ENCODE peak calls at places on chromosome 14, in six cellular contexts. V is activated naive CD8-positive, alpha-beta T cell treated with anti-CD3 and anti-CD28 coated beads for 36 hours; W is Peyer's patch; P is adipocyte; E is Jurkat, Clone E6-1; H is NCI-H2171 treated with DMSO at 0.1 percent for 48 hours. F is an unnamed sample.

GRCh38 chr14:28676481-28676880 is 90.1 kb upstream of the FOXG1 start:
- DNase-seq in V (no peak), W (no peak), P (peak), E (no peak), H (no peak), F (no peak)

GRCh38 chr14:81710232-81710845 is 176.7 kb upstream of the SEL1L start:
- DNase-seq in V (no peak), W (no peak), P (peak), E (peak), H (peak), F (peak)

GRCh38 chr14:102088012-102088792 is 1.4 kb upstream of the HSP90AA1 start:
- DNase-seq in V (peak), W (peak), P (no peak), E (peak), H (no peak), F (peak)

GRCh38 chr14:74429221-74429691 is 3.2 kb upstream of the SYNDIG1L start:
- DNase-seq in V (no peak), W (no peak), P (no peak), E (no peak), H (peak), F (no peak)

GRCh38 chr14:96261772-96262485 is 5.9 kb downstream of the BDKRB1 start:
- DNase-seq in V (no peak), W (no peak), P (no peak), E (no peak), H (no peak), F (no peak)

GRCh38 chr14:71647086-71647784 is 285.0 kb upstream of the RGS6 start:
- DNase-seq in V (no peak), W (no peak), P (no peak), E (no peak), H (no peak), F (no peak)

GRCh38 chr14:55220230-55220629 is 28.8 kb upstream of the DLGAP5 start:
- DNase-seq in V (no peak), W (no peak), P (no peak), E (no peak), H (no peak), F (no peak)

GRCh38 chr14:94680498-94681288 is 68.5 kb downstream of the SERPINA3 start:
- DNase-seq in V (no peak), W (no peak), P (no peak), E (no peak), H (no peak), F (no peak)

GRCh38 chr14:77890873-77891272 is 91.0 kb downstream of the ADCK1 start:
- DNase-seq in V (no peak), W (no peak), P (no peak), E (no peak), H (peak), F (no peak)

F was measured in stimulated activated naive CD8-positive, alpha-beta T cell treated with anti-CD3 and anti-CD28 coated beads, Interleukin-15, Interleukin-2, amounts not matched to agents 100 U/mL and 50 U/mL, for 24 hours.